ENCODE peak calls at places on chromosomes 3 and 15, in seven cellular contexts. One of them, this sample, is unnamed. For H3K4me1, the result is how much of the 10 kb centered on the place peaks cover.

GRCh38 chr3:192207661-192208060 is 519.7 kb downstream of the FGF12 start:
- DNase-seq in body of pancreas: peak
- DNase-seq in tibial artery: no peak
- DNase-seq in neural progenitor cell: no peak
- DNase-seq in right cardiac atrium: peak
- DNase-seq in mesendoderm: no peak
- DNase-seq in CD8-positive, alpha-beta memory T cell: no peak
- DNase-seq in this sample: no peak

GRCh38 chr15:75723171-75723846 is 10.7 kb upstream of the CSPG4 start:
- DNase-seq in right cardiac atrium: peak
- DNase-seq in CD8-positive, alpha-beta memory T cell: no peak
- DNase-seq in tibial artery: peak
- DNase-seq in body of pancreas: no peak
- DNase-seq in mesendoderm: peak
- DNase-seq in neural progenitor cell: no peak
- DNase-seq in this sample: peak

GRCh38 chr3:194808709-194809108 is 123.0 kb downstream of the FAM43A start:
- DNase-seq in body of pancreas: no peak
- DNase-seq in CD8-positive, alpha-beta memory T cell: no peak
- DNase-seq in mesendoderm: no peak
- DNase-seq in tibial artery: no peak
- DNase-seq in neural progenitor cell: no peak
- DNase-seq in right cardiac atrium: no peak
- DNase-seq in this sample: no peak

GRCh38 chr3:31704651-31705179 is 172.0 kb downstream of the STT3B start:
- DNase-seq in CD8-positive, alpha-beta memory T cell: no peak
- DNase-seq in right cardiac atrium: no peak
- DNase-seq in mesendoderm: no peak
- DNase-seq in neural progenitor cell: no peak
- DNase-seq in tibial artery: peak
- DNase-seq in body of pancreas: peak
- DNase-seq in this sample: no peak

GRCh38 chr3:77606372-77606771 is 566.5 kb downstream of the ROBO2 start:
- DNase-seq in neural progenitor cell: no peak
- DNase-seq in tibial artery: no peak
- DNase-seq in mesendoderm: no peak
- DNase-seq in CD8-positive, alpha-beta memory T cell: no peak
- DNase-seq in right cardiac atrium: no peak
- DNase-seq in body of pancreas: no peak
- DNase-seq in this sample: no peak

GRCh38 chr3:50539887-50540286 is 27.7 kb downstream of the C3orf18 start:
- DNase-seq in body of pancreas: no peak
- DNase-seq in right cardiac atrium: no peak
- DNase-seq in neural progenitor cell: no peak
- DNase-seq in mesendoderm: no peak
- DNase-seq in CD8-positive, alpha-beta memory T cell: no peak
- DNase-seq in tibial artery: no peak
- DNase-seq in this sample: no peak

GRCh38 chr3:6282920-6283319 is 578.0 kb upstream of the GRM7 start:
- DNase-seq in body of pancreas: no peak
- DNase-seq in CD8-positive, alpha-beta memory T cell: no peak
- DNase-seq in mesendoderm: no peak
- DNase-seq in right cardiac atrium: no peak
- DNase-seq in neural progenitor cell: no peak
- DNase-seq in tibial artery: no peak
- DNase-seq in this sample: peak

GRCh38 chr3:98972155-98972554 is 70.7 kb upstream of the DCBLD2 start:
- DNase-seq in neural progenitor cell: no peak
- DNase-seq in right cardiac atrium: no peak
- DNase-seq in CD8-positive, alpha-beta memory T cell: no peak
- DNase-seq in tibial artery: no peak
- DNase-seq in body of pancreas: no peak
- DNase-seq in mesendoderm: no peak
- DNase-seq in this sample: no peak

GRCh38 chr3:171159024-171159821 is 132.7 kb upstream of the SLC2A2 start:
- DNase-seq in tibial artery: no peak
- DNase-seq in CD8-positive, alpha-beta memory T cell: no peak
- DNase-seq in neural progenitor cell: no peak
- DNase-seq in right cardiac atrium: no peak
- DNase-seq in mesendoderm: no peak
- DNase-seq in body of pancreas: no peak
- DNase-seq in this sample: no peak

GRCh38 chr3:17494117-17494809 is 248.2 kb downstream of the TBC1D5 start:
- DNase-seq in CD8-positive, alpha-beta memory T cell: no peak
- DNase-seq in tibial artery: peak
- DNase-seq in body of pancreas: no peak
- DNase-seq in neural progenitor cell: peak
- DNase-seq in right cardiac atrium: peak
- DNase-seq in mesendoderm: peak
- DNase-seq in this sample: no peak

GRCh38 chr15:92821491-92822116 is 78.5 kb upstream of the CHD2 start:
- DNase-seq in right cardiac atrium: no peak
- DNase-seq in tibial artery: no peak
- DNase-seq in mesendoderm: peak
- DNase-seq in body of pancreas: no peak
- DNase-seq in CD8-positive, alpha-beta memory T cell: no peak
- DNase-seq in neural progenitor cell: no peak
- DNase-seq in this sample: no peak

GRCh38 chr3:172692751-172693310 is 18.0 kb downstream of the NCEH1 start:
- DNase-seq in CD8-positive, alpha-beta memory T cell: no peak
- DNase-seq in tibial artery: no peak
- DNase-seq in body of pancreas: no peak
- DNase-seq in mesendoderm: no peak
- DNase-seq in right cardiac atrium: no peak
- DNase-seq in neural progenitor cell: no peak
- DNase-seq in this sample: no peak
- H3K27ac ChIP-seq in CD8-positive, alpha-beta memory T cell: no peak
- H3K27ac ChIP-seq in tibial artery: no peak
- H3K27ac ChIP-seq in body of pancreas: no peak
- H3K27ac ChIP-seq in mesendoderm: no peak
- H3K27ac ChIP-seq in right cardiac atrium: no peak
- H3K27ac ChIP-seq in neural progenitor cell: no peak
- H3K27ac ChIP-seq in this sample: no peak

GRCh38 chr3:123880998-123881561 is 3.1 kb downstream of the MYLK start:
- DNase-seq in CD8-positive, alpha-beta memory T cell: no peak
- DNase-seq in neural progenitor cell: peak
- DNase-seq in body of pancreas: no peak
- DNase-seq in tibial artery: no peak
- DNase-seq in right cardiac atrium: no peak
- DNase-seq in mesendoderm: peak
- DNase-seq in this sample: no peak
- H3K4me1 ChIP-seq in CD8-positive, alpha-beta memory T cell: under half
- H3K4me1 ChIP-seq in neural progenitor cell: under half
- H3K4me1 ChIP-seq in body of pancreas: under half
- H3K4me1 ChIP-seq in tibial artery: under half
- H3K4me1 ChIP-seq in right cardiac atrium: under half
- H3K4me1 ChIP-seq in mesendoderm: under half
- H3K4me1 ChIP-seq in this sample: under half

GRCh38 chr15:39582977-39583585 is 2.2 kb downstream of the THBS1 start:
- DNase-seq in tibial artery: no peak
- DNase-seq in neural progenitor cell: no peak
- DNase-seq in right cardiac atrium: no peak
- DNase-seq in CD8-positive, alpha-beta memory T cell: no peak
- DNase-seq in body of pancreas: no peak
- DNase-seq in mesendoderm: no peak
- DNase-seq in this sample: no peak
- H3K27ac ChIP-seq in tibial artery: peak
- H3K27ac ChIP-seq in neural progenitor cell: no peak
- H3K27ac ChIP-seq in right cardiac atrium: no peak
- H3K27ac ChIP-seq in CD8-positive, alpha-beta memory T cell: no peak
- H3K27ac ChIP-seq in body of pancreas: no peak
- H3K27ac ChIP-seq in mesendoderm: no peak
- H3K27ac ChIP-seq in this sample: peak

GRCh38 chr15:59173194-59173593 is 33.4 kb upstream of the LDHAL6B start:
- DNase-seq in tibial artery: no peak
- DNase-seq in neural progenitor cell: no peak
- DNase-seq in right cardiac atrium: no peak
- DNase-seq in mesendoderm: no peak
- DNase-seq in CD8-positive, alpha-beta memory T cell: no peak
- DNase-seq in body of pancreas: no peak
- DNase-seq in this sample: no peak
- H3K4me1 ChIP-seq in tibial artery: under half
- H3K4me1 ChIP-seq in neural progenitor cell: under half
- H3K4me1 ChIP-seq in right cardiac atrium: under half
- H3K4me1 ChIP-seq in mesendoderm: under half
- H3K4me1 ChIP-seq in CD8-positive, alpha-beta memory T cell: under half
- H3K4me1 ChIP-seq in body of pancreas: under half
- H3K4me1 ChIP-seq in this sample: under half

GRCh38 chr15:96353378-96353930 is 23.0 kb downstream of the NR2F2 start:
- DNase-seq in right cardiac atrium: no peak
- DNase-seq in mesendoderm: no peak
- DNase-seq in tibial artery: no peak
- DNase-seq in CD8-positive, alpha-beta memory T cell: no peak
- DNase-seq in body of pancreas: no peak
- DNase-seq in neural progenitor cell: peak
- DNase-seq in this sample: no peak
- H3K27ac ChIP-seq in right cardiac atrium: peak
- H3K27ac ChIP-seq in mesendoderm: no peak
- H3K27ac ChIP-seq in tibial artery: peak
- H3K27ac ChIP-seq in CD8-positive, alpha-beta memory T cell: no peak
- H3K27ac ChIP-seq in body of pancreas: peak
- H3K27ac ChIP-seq in neural progenitor cell: no peak
- H3K27ac ChIP-seq in this sample: peak

GRCh38 chr3:72224804-72225509 is 440.0 kb upstream of the PROK2 start:
- DNase-seq in CD8-positive, alpha-beta memory T cell: no peak
- DNase-seq in tibial artery: no peak
- DNase-seq in body of pancreas: no peak
- DNase-seq in neural progenitor cell: no peak
- DNase-seq in mesendoderm: no peak
- DNase-seq in right cardiac atrium: no peak
- DNase-seq in this sample: no peak

GRCh38 chr3:72219752-72220151 is 434.8 kb upstream of the PROK2 start:
- DNase-seq in right cardiac atrium: no peak
- DNase-seq in body of pancreas: no peak
- DNase-seq in tibial artery: no peak
- DNase-seq in mesendoderm: no peak
- DNase-seq in CD8-positive, alpha-beta memory T cell: no peak
- DNase-seq in neural progenitor cell: no peak
- DNase-seq in this sample: no peak

GRCh38 chr3:72227536-72228070 is 442.7 kb upstream of the PROK2 start:
- DNase-seq in right cardiac atrium: no peak
- DNase-seq in tibial artery: no peak
- DNase-seq in CD8-positive, alpha-beta memory T cell: no peak
- DNase-seq in body of pancreas: no peak
- DNase-seq in mesendoderm: peak
- DNase-seq in neural progenitor cell: no peak
- DNase-seq in this sample: no peak

GRCh38 chr3:72223628-72224027 is 438.7 kb upstream of the PROK2 start:
- DNase-seq in mesendoderm: no peak
- DNase-seq in tibial artery: no peak
- DNase-seq in neural progenitor cell: no peak
- DNase-seq in CD8-positive, alpha-beta memory T cell: no peak
- DNase-seq in body of pancreas: no peak
- DNase-seq in right cardiac atrium: no peak
- DNase-seq in this sample: no peak

DNA sequence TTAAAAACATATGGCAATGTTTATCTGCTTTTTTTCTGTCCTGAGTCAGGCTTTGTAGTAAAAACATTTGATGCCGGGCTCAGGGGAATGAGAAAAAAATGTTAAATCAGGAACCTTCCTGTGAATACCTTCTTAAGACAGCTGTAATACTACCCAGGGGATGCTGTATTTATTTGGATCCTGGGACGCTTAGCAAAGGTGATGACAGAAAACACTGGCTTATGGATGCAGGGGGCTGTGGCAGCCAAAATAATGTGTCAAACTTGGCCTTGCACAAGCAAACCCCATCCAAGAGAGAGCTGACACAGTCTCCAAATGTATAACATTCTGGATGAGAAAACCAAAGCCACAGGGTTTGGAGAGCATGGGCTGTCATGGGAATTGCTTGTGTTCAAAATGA is 438.2 kb upstream of the PROK2 start:
- DNase-seq in tibial artery: no peak
- DNase-seq in CD8-positive, alpha-beta memory T cell: no peak
- DNase-seq in mesendoderm: no peak
- DNase-seq in neural progenitor cell: no peak
- DNase-seq in body of pancreas: no peak
- DNase-seq in right cardiac atrium: peak
- DNase-seq in this sample: no peak
- H3K4me1 ChIP-seq in tibial artery: under half
- H3K4me1 ChIP-seq in CD8-positive, alpha-beta memory T cell: under half
- H3K4me1 ChIP-seq in mesendoderm: under half
- H3K4me1 ChIP-seq in neural progenitor cell: under half
- H3K4me1 ChIP-seq in body of pancreas: under half
- H3K4me1 ChIP-seq in right cardiac atrium: under half
- H3K4me1 ChIP-seq in this sample: under half

DNA sequence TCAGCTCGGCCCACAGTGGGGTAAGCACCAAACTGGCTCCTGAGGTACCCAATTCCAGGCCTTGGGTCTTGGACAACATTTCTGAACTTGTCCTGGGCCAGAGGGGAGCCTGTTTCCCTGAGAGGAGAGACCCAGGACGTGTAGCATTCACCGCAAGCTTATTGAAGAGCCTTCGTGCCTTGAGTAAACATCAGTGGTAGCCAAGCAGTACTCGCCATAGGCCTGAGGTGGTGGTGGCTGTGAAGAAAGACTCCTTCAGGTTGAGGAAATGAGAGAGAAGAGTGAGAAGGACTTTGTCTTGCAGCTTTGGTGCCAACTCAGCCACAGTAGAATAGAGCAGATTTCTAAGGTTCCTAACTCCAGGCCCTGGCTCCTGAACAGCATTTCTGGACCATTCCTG is 50.2 kb downstream of the NUDT16 start:
- DNase-seq in mesendoderm: no peak
- DNase-seq in right cardiac atrium: no peak
- DNase-seq in neural progenitor cell: no peak
- DNase-seq in CD8-positive, alpha-beta memory T cell: no peak
- DNase-seq in body of pancreas: no peak
- DNase-seq in tibial artery: no peak
- DNase-seq in this sample: no peak
- H3K27ac ChIP-seq in mesendoderm: no peak
- H3K27ac ChIP-seq in right cardiac atrium: no peak
- H3K27ac ChIP-seq in neural progenitor cell: no peak
- H3K27ac ChIP-seq in CD8-positive, alpha-beta memory T cell: no peak
- H3K27ac ChIP-seq in body of pancreas: no peak
- H3K27ac ChIP-seq in tibial artery: no peak
- H3K27ac ChIP-seq in this sample: no peak

GRCh38 chr15:70267306-70267705 is 169.6 kb upstream of the TLE3 start:
- DNase-seq in neural progenitor cell: no peak
- DNase-seq in mesendoderm: no peak
- DNase-seq in body of pancreas: no peak
- DNase-seq in right cardiac atrium: no peak
- DNase-seq in tibial artery: no peak
- DNase-seq in CD8-positive, alpha-beta memory T cell: no peak
- DNase-seq in this sample: no peak

GRCh38 chr15:70265466-70265978 is 167.8 kb upstream of the TLE3 start:
- DNase-seq in body of pancreas: no peak
- DNase-seq in CD8-positive, alpha-beta memory T cell: no peak
- DNase-seq in neural progenitor cell: no peak
- DNase-seq in tibial artery: no peak
- DNase-seq in right cardiac atrium: peak
- DNase-seq in mesendoderm: no peak
- DNase-seq in this sample: no peak

GRCh38 chr15:70265986-70266385 is 168.3 kb upstream of the TLE3 start:
- DNase-seq in right cardiac atrium: no peak
- DNase-seq in mesendoderm: no peak
- DNase-seq in neural progenitor cell: no peak
- DNase-seq in CD8-positive, alpha-beta memory T cell: no peak
- DNase-seq in body of pancreas: no peak
- DNase-seq in tibial artery: no peak
- DNase-seq in this sample: no peak

GRCh38 chr15:70267879-70268278 is 170.2 kb upstream of the TLE3 start:
- DNase-seq in mesendoderm: no peak
- DNase-seq in body of pancreas: no peak
- DNase-seq in neural progenitor cell: no peak
- DNase-seq in CD8-positive, alpha-beta memory T cell: no peak
- DNase-seq in tibial artery: no peak
- DNase-seq in right cardiac atrium: no peak
- DNase-seq in this sample: no peak

GRCh38 chr15:70266412-70267089 is 168.8 kb upstream of the TLE3 start:
- DNase-seq in body of pancreas: peak
- DNase-seq in neural progenitor cell: no peak
- DNase-seq in mesendoderm: no peak
- DNase-seq in right cardiac atrium: peak
- DNase-seq in CD8-positive, alpha-beta memory T cell: peak
- DNase-seq in tibial artery: peak
- DNase-seq in this sample: peak
- H3K4me1 ChIP-seq in body of pancreas: under half
- H3K4me1 ChIP-seq in neural progenitor cell: under half
- H3K4me1 ChIP-seq in mesendoderm: under half
- H3K4me1 ChIP-seq in right cardiac atrium: under half
- H3K4me1 ChIP-seq in CD8-positive, alpha-beta memory T cell: under half
- H3K4me1 ChIP-seq in tibial artery: under half
- H3K4me1 ChIP-seq in this sample: half or more

This sample was measured in sigmoid colon.